ENCODE peak calls at places on chromosomes 5 and 9, in five cellular contexts. One of them, this sample, is unnamed.
A peak's percentile ranks its signal among the peaks of the same experiment; 100 is the strongest.

GRCh38 chr9:14692918-14693861 is at the start of gene ZDHHC21:
- DNase-seq in lung: peak; percentile 74
- DNase-seq in adipocyte: peak; percentile 81
- DNase-seq in AG20443: peak; percentile 92
- DNase-seq in NCI-H1092 treated with DMSO at 0.1 percent for 48 hours: peak; percentile 89
- DNase-seq in this sample: peak; percentile 74

GRCh38 chr5:88290801-88291200 is 22.2 kb upstream of the TMEM161B start:
- DNase-seq in lung: no peak
- DNase-seq in adipocyte: no peak
- DNase-seq in AG20443: no peak
- DNase-seq in NCI-H1092 treated with DMSO at 0.1 percent for 48 hours: no peak
- DNase-seq in this sample: peak; percentile 41

GRCh38 chr9:36328798-36329411 is 70.7 kb upstream of the GNE start:
- DNase-seq in lung: peak; percentile 50
- DNase-seq in adipocyte: peak; percentile 86
- DNase-seq in AG20443: peak; percentile 58
- DNase-seq in NCI-H1092 treated with DMSO at 0.1 percent for 48 hours: peak; percentile 84
- DNase-seq in this sample: peak; percentile 76

GRCh38 chr9:98218562-98219363 is 26.3 kb upstream of the CORO2A start:
- DNase-seq in lung: peak; percentile 64
- DNase-seq in adipocyte: peak; percentile 44
- DNase-seq in AG20443: no peak
- DNase-seq in NCI-H1092 treated with DMSO at 0.1 percent for 48 hours: no peak
- DNase-seq in this sample: peak; percentile 60

GRCh38 chr5:168128556-168128955 is 162.9 kb upstream of the WWC1 start:
- DNase-seq in lung: no peak
- DNase-seq in adipocyte: no peak
- DNase-seq in AG20443: no peak
- DNase-seq in NCI-H1092 treated with DMSO at 0.1 percent for 48 hours: peak; percentile 39
- DNase-seq in this sample: peak; percentile 23

GRCh38 chr5:113446358-113446927 is 11.7 kb upstream of the TSSK1B start:
- DNase-seq in lung: no peak
- DNase-seq in adipocyte: no peak
- DNase-seq in AG20443: no peak
- DNase-seq in NCI-H1092 treated with DMSO at 0.1 percent for 48 hours: no peak
- DNase-seq in this sample: no peak

GRCh38 chr9:37471942-37472679 is 6.9 kb upstream of the ZBTB5 start:
- DNase-seq in lung: no peak
- DNase-seq in adipocyte: peak; percentile 87
- DNase-seq in AG20443: peak; percentile 74
- DNase-seq in NCI-H1092 treated with DMSO at 0.1 percent for 48 hours: no peak
- DNase-seq in this sample: peak; percentile 99

GRCh38 chr5:173885481-173886010 is 2.6 kb upstream of the CPEB4 start:
- DNase-seq in lung: no peak
- DNase-seq in adipocyte: no peak
- DNase-seq in AG20443: no peak
- DNase-seq in NCI-H1092 treated with DMSO at 0.1 percent for 48 hours: no peak
- DNase-seq in this sample: no peak

GRCh38 chr5:157366741-157367684 is 93.0 kb upstream of the NIPAL4 start:
- DNase-seq in lung: no peak
- DNase-seq in adipocyte: peak; percentile 87
- DNase-seq in AG20443: peak; percentile 71
- DNase-seq in NCI-H1092 treated with DMSO at 0.1 percent for 48 hours: no peak
- DNase-seq in this sample: peak; percentile 87

This sample was measured in EH.